ENCODE peak calls at places on chromosomes 7 and 10, in four cellular contexts. V is RWPE1, O is GM10248, D is IMR-90. X is an unnamed sample.
A peak's percentile ranks its signal among the peaks of the same experiment; 100 is the strongest.

GRCh38 chr7:96449094-96449493 is 127.2 kb upstream of the SLC25A13 start:
- DNase-seq in V (no peak), O (no peak), D (no peak), X (no peak)

GRCh38 chr7:15508258-15508657 is 53.6 kb downstream of the AGMO start:
- DNase-seq in V (no peak), O (no peak), D (peak; percentile 30), X (peak; percentile 3)

GRCh38 chr7:55420535-55420934 is 55.4 kb downstream of the LANCL2 start:
- DNase-seq in V (no peak), O (no peak), D (peak; percentile 65), X (no peak)

GRCh38 chr7:25831901-25832411 is 320.0 kb upstream of the NFE2L3 start:
- DNase-seq in V (no peak), O (no peak), D (peak; percentile 33), X (no peak)

GRCh38 chr7:19294629-19295028 is 149.4 kb upstream of the FERD3L start:
- DNase-seq in V (no peak), O (no peak), D (peak; percentile 18), X (no peak)

GRCh38 chr7:102064361-102065025 is 222.2 kb upstream of the SH2B2 start:
- DNase-seq in V (peak; percentile 56), O (no peak), D (peak; percentile 26), X (peak; percentile 82)

GRCh38 chr10:13822475-13822874 is 235.7 kb downstream of the PRPF18 start:
- DNase-seq in V (no peak), O (no peak), D (no peak), X (no peak)

GRCh38 chr10:12768156-12768731 is 233.3 kb downstream of the CCDC3 start:
- DNase-seq in V (no peak), O (no peak), D (peak; percentile 60), X (peak; percentile 56)

GRCh38 chr7:38296059-38296857 is 22.8 kb upstream of the TARP start:
- DNase-seq in V (no peak), O (peak; percentile 35), D (no peak), X (no peak)

GRCh38 chr7:142626420-142627035 is 122.7 kb upstream of the PRSS1 start:
- DNase-seq in V (no peak), O (peak; percentile 49), D (peak; percentile 15), X (peak; percentile 61)

GRCh38 chr10:132913559-132914115 is 28.7 kb downstream of the CFAP46 start:
- DNase-seq in V (no peak), O (no peak), D (no peak), X (no peak)

GRCh38 chr10:130427216-130427722 is 291.1 kb downstream of the GLRX3 start:
- DNase-seq in V (no peak), O (no peak), D (no peak), X (no peak)

GRCh38 chr7:23377134-23377533 is 78.0 kb downstream of the MALSU1 start:
- DNase-seq in V (peak; percentile 19), O (no peak), D (peak; percentile 74), X (peak; percentile 77)

GRCh38 chr7:129783097-129783919 is 169.5 kb downstream of the UBE2H start:
- DNase-seq in V (no peak), O (no peak), D (no peak), X (no peak)

GRCh38 chr10:46298346-46299266 is 11.8 kb downstream of the ANTXRL start:
- DNase-seq in V (no peak), O (no peak), D (no peak), X (no peak)

GRCh38 chr7:5370454-5371353 is 52.9 kb downstream of the TNRC18 start:
- DNase-seq in V (no peak), O (no peak), D (no peak), X (no peak)
- TF ChIP-seq CTCF in V (no peak), O (no peak), D (no peak), X (no peak)

DNA sequence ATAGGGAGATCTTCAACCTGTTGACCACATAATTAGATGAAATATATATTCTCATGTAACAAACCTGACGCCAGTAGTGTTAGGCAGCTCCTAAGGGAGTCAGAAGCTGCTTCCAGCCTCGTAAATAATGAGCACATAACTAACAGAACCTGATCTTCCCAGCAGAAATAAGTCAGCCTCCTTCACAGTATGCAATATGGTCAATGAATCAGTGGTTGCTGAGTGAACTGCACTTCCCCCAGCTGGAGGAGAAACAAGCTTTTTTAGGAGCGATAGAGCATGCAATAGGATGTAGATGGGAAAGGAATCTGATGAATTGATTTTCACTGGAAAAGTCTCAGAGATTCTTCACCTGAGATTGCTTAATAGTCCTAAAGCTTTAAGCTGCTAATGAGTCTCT is 337.2 kb upstream of the LRGUK start:
- DNase-seq in V (no peak), O (no peak), D (peak; percentile 74), X (peak; percentile 31)
- TF ChIP-seq CTCF in V (no peak), O (no peak), D (peak; percentile 10), X (no peak)

DNA sequence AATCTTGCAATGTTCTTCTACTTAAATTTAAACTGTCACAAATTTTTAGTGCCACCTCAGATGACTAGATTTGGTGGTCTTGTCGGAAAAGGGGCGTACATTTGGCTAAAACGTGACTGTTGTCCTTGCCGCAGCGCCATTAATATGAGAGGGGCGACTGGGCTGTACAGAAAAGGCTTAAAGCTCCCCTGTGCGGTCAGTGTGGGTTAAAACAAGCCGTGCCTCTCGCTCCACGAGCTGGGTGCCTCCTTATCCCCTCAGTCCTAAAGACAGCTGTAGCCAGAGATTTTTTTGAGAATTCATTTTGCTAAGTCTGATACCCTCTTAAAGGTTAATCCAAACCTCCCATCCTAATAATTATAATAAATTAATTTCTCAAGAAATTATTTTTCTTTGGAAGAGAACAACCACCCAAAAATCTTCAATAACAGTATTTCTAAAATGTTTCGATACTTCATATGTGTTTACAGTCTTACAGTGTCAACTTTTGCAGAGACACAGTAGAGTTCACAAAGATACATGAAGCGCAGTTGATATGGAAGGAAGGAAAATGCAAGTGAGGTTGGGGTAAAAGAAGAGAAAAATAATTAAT is 68.6 kb downstream of the C7orf25 start:
- DNase-seq in V (peak; percentile 53), O (peak; percentile 28), D (peak; percentile 31), X (peak; percentile 57)
- TF ChIP-seq CTCF in V (peak; percentile 77), O (peak; percentile 43), D (peak; percentile 59), X (peak; percentile 66)

GRCh38 chr10:32376780-32377179 is 29.8 kb upstream of the EPC1 start:
- DNase-seq in V (no peak), O (no peak), D (no peak), X (no peak)

GRCh38 chr10:32376027-32376426 is 29.1 kb upstream of the EPC1 start:
- DNase-seq in V (no peak), O (no peak), D (no peak), X (no peak)

GRCh38 chr10:32378371-32379301 is 31.7 kb upstream of the EPC1 start:
- DNase-seq in V (peak; percentile 90), O (peak; percentile 78), D (peak; percentile 85), X (peak; percentile 86)

GRCh38 chr10:32379314-32379949 is 32.5 kb upstream of the EPC1 start:
- DNase-seq in V (peak; percentile 55), O (no peak), D (peak; percentile 68), X (peak; percentile 81)

DNA sequence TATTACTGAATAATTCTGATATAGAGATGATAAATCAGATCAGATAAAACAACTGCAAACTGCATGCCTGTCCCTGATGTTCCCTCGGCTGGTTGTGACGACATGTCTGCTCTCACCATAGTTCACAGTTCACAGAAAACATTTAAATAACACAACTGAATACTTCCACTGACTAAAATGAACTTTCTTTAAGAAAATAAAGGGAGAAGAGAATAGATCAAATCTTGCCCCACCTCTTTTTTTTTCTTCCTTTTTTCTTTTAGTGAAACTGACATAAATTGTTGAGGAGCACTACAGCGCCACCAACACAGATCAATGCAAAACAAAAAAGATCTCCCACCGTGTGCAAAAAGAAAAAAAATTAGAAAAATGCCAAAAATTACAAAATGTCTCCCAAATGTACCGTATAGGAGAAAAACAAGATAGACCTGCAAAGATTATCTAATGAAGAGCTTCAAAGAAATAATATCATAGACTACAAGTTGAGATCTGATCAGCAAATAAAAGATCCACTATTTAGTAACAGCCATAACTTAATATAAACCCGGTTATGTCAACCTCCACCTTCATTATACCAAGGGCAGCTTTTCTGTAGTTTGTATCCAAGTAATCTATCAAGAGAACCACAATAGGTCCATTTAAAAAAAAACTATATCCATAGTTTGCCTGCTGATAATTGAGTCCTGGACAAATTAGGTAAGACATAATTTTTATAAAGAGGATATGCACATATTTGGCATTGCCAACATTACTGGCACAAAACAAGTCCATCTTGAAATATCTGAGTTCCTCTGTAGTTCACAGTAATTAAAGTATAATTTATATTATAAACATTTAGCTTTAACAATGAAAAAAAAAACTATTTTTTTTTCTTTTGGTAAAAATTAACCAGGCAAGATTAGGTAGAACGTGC is 30.8 kb upstream of the EPC1 start:
- DNase-seq in V (peak; percentile 24), O (no peak), D (peak; percentile 45), X (peak; percentile 45)
- TF ChIP-seq CTCF in V (peak; percentile 62), O (peak; percentile 49), D (peak; percentile 40), X (peak; percentile 28)

GRCh38 chr7:47284691-47285246 is 297.1 kb downstream of the TNS3 start:
- DNase-seq in V (no peak), O (no peak), D (no peak), X (no peak)

GRCh38 chr7:47283497-47284131 is 298.3 kb downstream of the TNS3 start:
- DNase-seq in V (peak; percentile 71), O (no peak), D (no peak), X (peak; percentile 84)

GRCh38 chr7:47282790-47283496 is 299.0 kb downstream of the TNS3 start:
- DNase-seq in V (no peak), O (no peak), D (no peak), X (no peak)

GRCh38 chr7:47288060-47288459 is 293.9 kb downstream of the TNS3 start:
- DNase-seq in V (no peak), O (no peak), D (no peak), X (no peak)

GRCh38 chr7:47285860-47286491 is 295.9 kb downstream of the TNS3 start:
- DNase-seq in V (no peak), O (no peak), D (no peak), X (no peak)
- TF ChIP-seq CTCF in V (no peak), O (no peak), D (no peak), X (no peak)

GRCh38 chr10:80429521-80429966 is 21.2 kb downstream of the PRXL2A start:
- DNase-seq in V (peak; percentile 99), O (no peak), D (no peak), X (peak; percentile 94)
- TF ChIP-seq CTCF in V (no peak), O (no peak), D (no peak), X (peak; percentile 25)

GRCh38 chr7:90752051-90752450 is 155.9 kb downstream of the CDK14 start:
- DNase-seq in V (no peak), O (no peak), D (peak; percentile 64), X (no peak)
- TF ChIP-seq CTCF in V (no peak), O (no peak), D (no peak), X (no peak)

GRCh38 chr10:21989453-21990154 is 13.9 kb downstream of the DNAJC1 start:
- DNase-seq in V (peak; percentile 52), O (peak; percentile 45), D (peak; percentile 52), X (peak; percentile 63)
- TF ChIP-seq CTCF in V (peak; percentile 70), O (peak; percentile 57), D (peak; percentile 25), X (peak; percentile 75)